ENCODE peak calls at places on chromosomes 5 and 9, in five cellular contexts. U, T, V, I and G are unnamed samples.

GRCh38 chr9:75964431-75964830 is 74.0 kb downstream of the PCSK5 start:
- DNase-seq in U (peak), T (no peak), V (no peak), I (no peak), G (no peak)

GRCh38 chr5:58751222-58751621 is 168.3 kb downstream of the RAB3C start:
- DNase-seq in U (no peak), T (no peak), V (no peak), I (no peak), G (no peak)

GRCh38 chr5:530001-530400 is 5.8 kb upstream of the SLC9A3 start:
- DNase-seq in U (no peak), T (no peak), V (no peak), I (no peak), G (no peak)

GRCh38 chr5:14676320-14676719 is 11.8 kb downstream of the OTULIN start:
- DNase-seq in U (peak), T (peak), V (peak), I (peak), G (no peak)

GRCh38 chr9:124257070-124257864 is 482 bp upstream of the NEK6 start:
- DNase-seq in U (no peak), T (no peak), V (no peak), I (no peak), G (no peak)

GRCh38 chr9:109500421-109500974 is 2.4 kb upstream of the PTPN3 start:
- DNase-seq in U (no peak), T (no peak), V (no peak), I (no peak), G (no peak)

GRCh38 chr9:80144856-80145255 is 573.1 kb downstream of the TLE4 start:
- DNase-seq in U (no peak), T (no peak), V (no peak), I (no peak), G (no peak)

GRCh38 chr5:164052536-164053090 is 547.2 kb downstream of the MAT2B start:
- DNase-seq in U (no peak), T (no peak), V (no peak), I (no peak), G (no peak)

GRCh38 chr5:55134053-55134722 is 25.8 kb upstream of the GPX8 start:
- DNase-seq in U (no peak), T (no peak), V (no peak), I (no peak), G (no peak)

GRCh38 chr9:36314740-36315139 is 56.5 kb upstream of the GNE start:
- DNase-seq in U (no peak), T (no peak), V (no peak), I (no peak), G (no peak)

GRCh38 chr9:131854906-131855504 is 115.1 kb upstream of the RAPGEF1 start:
- DNase-seq in U (no peak), T (no peak), V (no peak), I (no peak), G (no peak)

GRCh38 chr5:111775224-111775623 is 18.2 kb upstream of the NREP start:
- DNase-seq in U (no peak), T (no peak), V (no peak), I (no peak), G (no peak)

GRCh38 chr5:139817362-139817761 is 21.8 kb downstream of the PSD2 start:
- DNase-seq in U (no peak), T (no peak), V (no peak), I (no peak), G (no peak)

GRCh38 chr5:2149196-2149541 is 266.4 kb upstream of the IRX4 start:
- DNase-seq in U (peak), T (no peak), V (no peak), I (no peak), G (no peak)

GRCh38 chr9:126569036-126569435 is 44.7 kb upstream of the LMX1B start:
- DNase-seq in U (peak), T (no peak), V (no peak), I (no peak), G (no peak)

GRCh38 chr9:126661521-126662251 is 48.0 kb downstream of the LMX1B start:
- DNase-seq in U (peak), T (no peak), V (no peak), I (no peak), G (no peak)

DNA sequence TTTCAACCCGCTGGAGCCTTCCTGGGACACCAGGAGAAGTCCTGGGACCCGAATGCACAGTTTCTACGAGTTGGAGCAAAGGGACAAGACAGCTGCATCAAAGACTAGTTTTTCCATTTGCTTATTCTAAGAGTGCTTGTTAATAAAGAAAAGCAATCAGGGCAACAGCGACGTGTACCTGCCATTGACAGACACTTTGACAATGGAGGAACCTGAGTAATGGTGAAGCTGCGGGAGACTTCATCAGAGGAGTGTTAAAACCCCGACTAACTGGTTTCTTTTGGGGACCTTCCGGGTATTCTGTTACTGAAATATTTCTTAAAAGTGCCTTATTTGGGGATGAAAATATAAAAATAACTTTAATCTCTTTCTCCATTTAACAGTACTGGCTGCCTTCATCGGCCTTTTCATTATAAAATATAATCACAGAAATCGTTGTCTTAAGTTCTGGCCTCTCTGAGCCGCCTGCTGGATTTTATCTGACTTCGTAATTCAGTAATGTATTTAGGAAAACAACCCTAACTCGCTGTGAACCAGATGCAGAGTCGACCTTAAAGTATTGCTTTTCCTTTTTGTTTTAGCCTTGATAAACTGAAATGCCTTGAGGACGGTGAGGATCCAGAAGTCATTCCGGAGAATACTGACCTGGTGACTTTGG is 781 bp downstream of the SNAPC3 start:
- DNase-seq in U (peak), T (no peak), V (no peak), I (no peak), G (no peak)
- TF ChIP-seq CTCF in U (no peak), T (peak), V (no peak), I (no peak), G (no peak)

DNA sequence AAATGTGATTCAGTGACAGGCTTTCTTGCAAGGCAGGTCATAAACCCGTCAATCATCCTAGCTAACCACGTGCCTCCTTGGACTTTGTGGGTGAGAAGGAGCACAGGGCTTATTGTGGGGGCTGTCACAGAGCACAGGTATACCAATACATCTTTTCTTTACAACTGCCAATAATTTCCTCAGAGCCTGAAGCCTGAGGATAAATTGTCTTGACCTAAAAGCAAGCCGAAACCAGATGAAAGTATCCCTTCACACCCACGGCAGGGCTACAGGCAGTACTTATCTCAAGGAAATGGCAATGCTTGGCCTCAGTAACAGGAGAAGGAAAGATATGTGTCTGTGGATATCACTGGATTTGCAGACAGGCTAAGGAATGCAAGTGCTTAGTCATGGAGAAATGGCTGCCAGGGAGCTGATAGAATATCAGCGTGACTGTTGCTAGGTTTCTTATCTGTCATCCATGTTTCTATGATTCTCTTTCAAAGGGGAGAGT is 90.3 kb upstream of the ZNF366 start:
- DNase-seq in U (peak), T (no peak), V (no peak), I (peak), G (no peak)
- H3K27ac ChIP-seq in U (no peak), T (no peak), V (peak), I (peak), G (peak)

GRCh38 chr5:124725040-124725434 is 21.4 kb downstream of the ZNF608 start:
- DNase-seq in U (no peak), T (no peak), V (no peak), I (no peak), G (no peak)
- TF ChIP-seq CTCF in U (no peak), T (no peak), V (no peak), I (no peak), G (no peak)

GRCh38 chr5:173853370-173854131 is 34.6 kb upstream of the CPEB4 start:
- DNase-seq in U (no peak), T (no peak), V (no peak), I (no peak), G (no peak)

GRCh38 chr5:173852790-173853350 is 35.3 kb upstream of the CPEB4 start:
- DNase-seq in U (no peak), T (no peak), V (no peak), I (no peak), G (no peak)

GRCh38 chr5:173855995-173856656 is 32.0 kb upstream of the CPEB4 start:
- DNase-seq in U (no peak), T (no peak), V (no peak), I (no peak), G (no peak)

GRCh38 chr5:173857231-173857630 is 30.9 kb upstream of the CPEB4 start:
- DNase-seq in U (no peak), T (no peak), V (no peak), I (no peak), G (no peak)

GRCh38 chr5:173855162-173855994 is 32.8 kb upstream of the CPEB4 start:
- DNase-seq in U (no peak), T (no peak), V (no peak), I (no peak), G (no peak)
- H3K27ac ChIP-seq in U (no peak), T (no peak), V (peak), I (peak), G (no peak)

GRCh38 chr5:134027203-134027582 is 22.4 kb upstream of the VDAC1 start:
- DNase-seq in U (no peak), T (no peak), V (no peak), I (no peak), G (no peak)

GRCh38 chr5:134024811-134025210 is 20.0 kb upstream of the VDAC1 start:
- DNase-seq in U (no peak), T (no peak), V (no peak), I (no peak), G (no peak)

GRCh38 chr5:134028496-134028895 is 23.7 kb upstream of the VDAC1 start:
- DNase-seq in U (no peak), T (no peak), V (no peak), I (no peak), G (no peak)

GRCh38 chr5:134025786-134026185 is 21.0 kb upstream of the VDAC1 start:
- DNase-seq in U (no peak), T (no peak), V (no peak), I (no peak), G (no peak)

GRCh38 chr5:134026521-134027202 is 21.9 kb upstream of the VDAC1 start:
- DNase-seq in U (peak), T (peak), V (no peak), I (peak), G (no peak)
- TF ChIP-seq CTCF in U (peak), T (peak), V (no peak), I (peak), G (no peak)

DNA sequence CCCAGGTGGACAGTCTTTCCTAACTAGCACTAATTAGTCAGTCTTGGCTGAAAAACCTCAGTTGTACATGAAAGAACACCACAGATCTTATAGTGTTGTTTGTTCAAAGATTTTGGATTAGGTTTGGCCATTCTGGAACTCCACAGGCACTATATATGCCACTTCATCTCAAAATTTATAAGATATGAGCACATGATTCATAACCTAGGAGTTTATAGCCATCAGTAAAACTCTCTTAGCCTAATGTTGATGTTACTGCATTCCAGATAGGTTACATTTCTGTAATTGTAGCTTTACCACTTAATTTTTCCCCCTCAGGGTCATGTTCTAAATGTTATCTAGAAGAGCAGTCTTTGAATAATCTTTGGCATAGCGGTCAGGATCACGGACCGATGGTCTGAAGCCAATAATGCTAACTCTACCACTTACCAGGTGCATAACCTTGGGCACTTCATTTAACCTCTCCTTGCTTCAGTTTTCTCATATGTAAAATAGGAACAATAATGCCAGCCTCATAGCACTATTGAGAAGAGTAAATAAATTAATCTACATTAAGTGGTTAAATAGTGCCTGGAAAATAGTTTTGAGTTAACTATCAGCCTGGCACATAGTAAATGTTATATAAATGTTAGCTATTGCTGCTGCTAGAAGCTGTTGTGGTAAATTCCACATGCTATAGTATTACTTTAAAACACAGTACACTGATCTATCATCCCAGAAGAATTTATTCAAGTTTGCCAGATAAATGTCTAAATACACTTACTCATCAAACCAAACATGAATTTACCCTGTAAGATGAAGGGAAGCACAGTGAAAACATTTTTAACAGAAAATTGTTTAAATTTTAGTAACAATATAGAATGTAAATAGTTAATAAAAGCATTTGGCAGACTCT is 743.9 kb downstream of the NR2F1-AS1 start:
- DNase-seq in U (no peak), T (no peak), V (no peak), I (no peak), G (no peak)
- H3K27ac ChIP-seq in U (no peak), T (no peak), V (no peak), I (no peak), G (no peak)

DNA sequence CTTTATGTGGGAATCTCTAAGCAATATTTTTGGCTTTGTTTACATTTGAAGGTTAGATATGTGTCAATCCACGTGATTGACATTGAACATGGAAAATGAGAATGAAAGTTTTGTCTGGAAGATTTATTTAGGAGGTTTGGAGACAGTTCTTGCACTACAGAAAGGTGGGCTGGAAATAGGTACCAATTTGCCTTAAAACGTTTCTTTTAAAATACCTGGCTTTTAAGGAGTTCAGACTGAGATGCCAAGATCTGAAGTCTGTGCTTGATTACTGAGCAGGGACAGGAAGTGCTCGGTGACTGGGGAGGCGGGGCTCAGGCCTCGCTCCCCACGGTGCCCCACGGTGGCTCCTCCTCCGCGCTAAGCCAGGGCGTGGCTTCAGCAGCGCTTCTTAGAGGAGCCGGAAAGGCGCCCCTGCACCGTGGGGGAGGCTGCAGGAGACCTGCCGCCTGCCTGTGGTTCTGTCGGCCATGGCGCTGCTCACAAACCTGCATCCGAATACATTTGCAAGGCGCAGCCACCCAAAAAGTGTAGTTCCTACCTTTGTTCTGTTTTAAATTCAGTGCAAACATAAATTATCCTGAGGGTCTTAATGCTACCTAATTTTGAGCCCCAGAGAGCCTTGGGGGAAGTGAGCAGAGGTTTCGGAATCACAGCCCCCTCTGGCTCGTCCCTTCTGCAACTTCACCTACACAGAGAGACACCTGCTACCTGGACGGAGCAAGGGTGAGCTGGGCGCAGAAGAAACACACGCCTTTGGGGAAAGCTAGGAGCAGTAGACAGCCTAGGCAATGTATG is 49.2 kb downstream of the USP20 start:
- DNase-seq in U (peak), T (peak), V (peak), I (peak), G (peak)
- TF ChIP-seq CTCF in U (no peak), T (no peak), V (no peak), I (no peak), G (no peak)

DNA sequence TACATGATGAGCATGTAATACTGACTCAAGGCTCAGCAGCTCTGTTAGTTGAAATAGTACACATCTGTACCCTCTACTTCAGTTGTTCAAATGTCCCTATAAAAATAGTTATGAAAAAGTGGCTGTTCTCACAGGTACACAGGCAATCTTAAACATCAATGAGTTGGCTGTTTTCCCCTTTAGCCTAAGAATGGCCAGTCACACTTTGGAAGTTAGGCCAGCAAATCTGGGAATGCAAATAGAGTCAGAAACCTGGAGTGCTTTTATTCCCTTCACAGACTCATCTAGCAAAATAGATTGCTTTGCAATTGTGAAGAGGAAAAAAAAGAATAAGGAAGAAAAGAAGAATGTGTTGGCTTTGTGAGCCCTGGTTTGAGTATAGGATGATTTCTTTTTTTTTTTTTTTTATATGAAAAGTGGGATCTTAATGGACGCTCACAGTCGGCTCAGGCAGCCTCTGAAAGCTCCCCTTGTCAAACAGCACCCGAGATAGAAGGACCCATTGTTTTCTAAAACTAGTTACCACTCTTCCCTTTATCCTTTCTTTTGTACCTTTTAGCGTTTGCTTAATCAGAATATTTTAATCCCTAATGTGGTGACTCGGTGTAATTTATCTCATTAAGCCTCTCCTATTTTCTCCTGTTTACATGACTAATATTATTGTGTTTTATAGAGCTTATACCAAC is 27.9 kb upstream of the TLE1 start:
- DNase-seq in U (no peak), T (no peak), V (no peak), I (no peak), G (no peak)
- H3K27ac ChIP-seq in U (no peak), T (no peak), V (no peak), I (no peak), G (no peak)

GRCh38 chr5:151673421-151673820 is 13.3 kb downstream of the SPARC start:
- DNase-seq in U (no peak), T (no peak), V (no peak), I (no peak), G (no peak)
- TF ChIP-seq CTCF in U (no peak), T (no peak), V (no peak), I (no peak), G (no peak)